ENCODE peak calls at places on chromosomes 6 and 20, in seven cellular contexts. One of them, this sample, is unnamed.

GRCh38 chr6:154535146-154535545 is 24.7 kb upstream of the CNKSR3 start:
- DNase-seq in heart right ventricle: no peak
- DNase-seq in OCI-LY7: no peak
- DNase-seq in naive thymus-derived CD4-positive, alpha-beta T cell: no peak
- DNase-seq in fibroblast of pulmonary artery: peak
- DNase-seq in cardiac muscle cell: peak
- DNase-seq in tibial artery: no peak
- DNase-seq in this sample: no peak

GRCh38 chr20:32017711-32018251 is 7.5 kb downstream of the CCM2L start:
- DNase-seq in heart right ventricle: no peak
- DNase-seq in OCI-LY7: peak
- DNase-seq in naive thymus-derived CD4-positive, alpha-beta T cell: peak
- DNase-seq in fibroblast of pulmonary artery: no peak
- DNase-seq in cardiac muscle cell: no peak
- DNase-seq in tibial artery: no peak
- DNase-seq in this sample: peak

GRCh38 chr6:163151212-163151611 is 263.3 kb upstream of the QKI start:
- DNase-seq in heart right ventricle: no peak
- DNase-seq in OCI-LY7: no peak
- DNase-seq in naive thymus-derived CD4-positive, alpha-beta T cell: no peak
- DNase-seq in fibroblast of pulmonary artery: no peak
- DNase-seq in cardiac muscle cell: no peak
- DNase-seq in tibial artery: no peak
- DNase-seq in this sample: no peak

GRCh38 chr6:129370268-129370916 is 339.6 kb downstream of the ARHGAP18 start:
- DNase-seq in heart right ventricle: no peak
- DNase-seq in OCI-LY7: peak
- DNase-seq in naive thymus-derived CD4-positive, alpha-beta T cell: peak
- DNase-seq in fibroblast of pulmonary artery: peak
- DNase-seq in cardiac muscle cell: peak
- DNase-seq in tibial artery: no peak
- DNase-seq in this sample: peak

GRCh38 chr20:2713285-2713684 is 20.7 kb downstream of the EBF4 start:
- DNase-seq in heart right ventricle: no peak
- DNase-seq in OCI-LY7: peak
- DNase-seq in naive thymus-derived CD4-positive, alpha-beta T cell: peak
- DNase-seq in fibroblast of pulmonary artery: no peak
- DNase-seq in cardiac muscle cell: no peak
- DNase-seq in tibial artery: no peak
- DNase-seq in this sample: no peak

GRCh38 chr6:8707956-8708772 is 272.8 kb upstream of the SLC35B3 start:
- DNase-seq in heart right ventricle: no peak
- DNase-seq in OCI-LY7: peak
- DNase-seq in naive thymus-derived CD4-positive, alpha-beta T cell: no peak
- DNase-seq in fibroblast of pulmonary artery: peak
- DNase-seq in cardiac muscle cell: no peak
- DNase-seq in tibial artery: no peak
- DNase-seq in this sample: no peak

GRCh38 chr6:97215157-97215769 is 67.8 kb downstream of the MMS22L start:
- DNase-seq in heart right ventricle: no peak
- DNase-seq in OCI-LY7: peak
- DNase-seq in naive thymus-derived CD4-positive, alpha-beta T cell: no peak
- DNase-seq in fibroblast of pulmonary artery: peak
- DNase-seq in cardiac muscle cell: peak
- DNase-seq in tibial artery: no peak
- DNase-seq in this sample: no peak

GRCh38 chr6:30955367-30956042 is 14.7 kb downstream of the MUCL3 start:
- DNase-seq in heart right ventricle: peak
- DNase-seq in OCI-LY7: no peak
- DNase-seq in naive thymus-derived CD4-positive, alpha-beta T cell: peak
- DNase-seq in fibroblast of pulmonary artery: peak
- DNase-seq in cardiac muscle cell: peak
- DNase-seq in tibial artery: peak
- DNase-seq in this sample: peak

GRCh38 chr6:145705561-145705960 is 29.8 kb downstream of the EPM2A start:
- DNase-seq in heart right ventricle: no peak
- DNase-seq in OCI-LY7: no peak
- DNase-seq in naive thymus-derived CD4-positive, alpha-beta T cell: no peak
- DNase-seq in fibroblast of pulmonary artery: peak
- DNase-seq in cardiac muscle cell: peak
- DNase-seq in tibial artery: no peak
- DNase-seq in this sample: no peak

GRCh38 chr6:100944644-100945043 is 63.5 kb upstream of the ASCC3 start:
- DNase-seq in heart right ventricle: no peak
- DNase-seq in OCI-LY7: no peak
- DNase-seq in naive thymus-derived CD4-positive, alpha-beta T cell: no peak
- DNase-seq in fibroblast of pulmonary artery: no peak
- DNase-seq in cardiac muscle cell: no peak
- DNase-seq in tibial artery: no peak
- DNase-seq in this sample: no peak

GRCh38 chr6:123808556-123808955 is 4.9 kb downstream of the NKAIN2 start:
- DNase-seq in heart right ventricle: no peak
- DNase-seq in OCI-LY7: no peak
- DNase-seq in naive thymus-derived CD4-positive, alpha-beta T cell: no peak
- DNase-seq in fibroblast of pulmonary artery: no peak
- DNase-seq in cardiac muscle cell: no peak
- DNase-seq in tibial artery: no peak
- DNase-seq in this sample: no peak

GRCh38 chr20:24698189-24698588 is 228.8 kb downstream of the SYNDIG1 start:
- DNase-seq in heart right ventricle: no peak
- DNase-seq in OCI-LY7: peak
- DNase-seq in naive thymus-derived CD4-positive, alpha-beta T cell: no peak
- DNase-seq in fibroblast of pulmonary artery: no peak
- DNase-seq in cardiac muscle cell: no peak
- DNase-seq in tibial artery: peak
- DNase-seq in this sample: no peak

GRCh38 chr6:77466055-77467028 is 3.1 kb upstream of the HTR1B start:
- DNase-seq in heart right ventricle: no peak
- DNase-seq in OCI-LY7: no peak
- DNase-seq in naive thymus-derived CD4-positive, alpha-beta T cell: no peak
- DNase-seq in fibroblast of pulmonary artery: peak
- DNase-seq in cardiac muscle cell: peak
- DNase-seq in tibial artery: peak
- DNase-seq in this sample: no peak

GRCh38 chr20:346640-347316 is at the start of gene NRSN2:
- DNase-seq in heart right ventricle: peak
- DNase-seq in OCI-LY7: no peak
- DNase-seq in naive thymus-derived CD4-positive, alpha-beta T cell: no peak
- DNase-seq in fibroblast of pulmonary artery: peak
- DNase-seq in cardiac muscle cell: peak
- DNase-seq in tibial artery: peak
- DNase-seq in this sample: no peak

GRCh38 chr6:159214281-159214680 is 45.1 kb downstream of the FNDC1 start:
- DNase-seq in heart right ventricle: no peak
- DNase-seq in OCI-LY7: no peak
- DNase-seq in naive thymus-derived CD4-positive, alpha-beta T cell: no peak
- DNase-seq in fibroblast of pulmonary artery: no peak
- DNase-seq in cardiac muscle cell: no peak
- DNase-seq in tibial artery: no peak
- DNase-seq in this sample: no peak

GRCh38 chr20:4866429-4866828 is 134.9 kb downstream of the SLC23A2 start:
- DNase-seq in heart right ventricle: no peak
- DNase-seq in OCI-LY7: no peak
- DNase-seq in naive thymus-derived CD4-positive, alpha-beta T cell: no peak
- DNase-seq in fibroblast of pulmonary artery: no peak
- DNase-seq in cardiac muscle cell: no peak
- DNase-seq in tibial artery: no peak
- DNase-seq in this sample: no peak

GRCh38 chr6:157198425-157199279 is 124.7 kb downstream of the TMEM242 start:
- DNase-seq in heart right ventricle: peak
- DNase-seq in OCI-LY7: no peak
- DNase-seq in naive thymus-derived CD4-positive, alpha-beta T cell: no peak
- DNase-seq in fibroblast of pulmonary artery: peak
- DNase-seq in cardiac muscle cell: peak
- DNase-seq in tibial artery: peak
- DNase-seq in this sample: no peak

GRCh38 chr6:165883851-165884640 is 221.0 kb upstream of the PDE10A start:
- DNase-seq in heart right ventricle: no peak
- DNase-seq in OCI-LY7: no peak
- DNase-seq in naive thymus-derived CD4-positive, alpha-beta T cell: no peak
- DNase-seq in fibroblast of pulmonary artery: peak
- DNase-seq in cardiac muscle cell: peak
- DNase-seq in tibial artery: no peak
- DNase-seq in this sample: no peak

GRCh38 chr20:50484271-50484976 is 25.8 kb upstream of the PTPN1 start:
- DNase-seq in heart right ventricle: no peak
- DNase-seq in OCI-LY7: no peak
- DNase-seq in naive thymus-derived CD4-positive, alpha-beta T cell: no peak
- DNase-seq in fibroblast of pulmonary artery: no peak
- DNase-seq in cardiac muscle cell: no peak
- DNase-seq in tibial artery: no peak
- DNase-seq in this sample: no peak
- H3K4me3 ChIP-seq in heart right ventricle: no peak
- H3K4me3 ChIP-seq in OCI-LY7: peak
- H3K4me3 ChIP-seq in naive thymus-derived CD4-positive, alpha-beta T cell: peak
- H3K4me3 ChIP-seq in fibroblast of pulmonary artery: peak
- H3K4me3 ChIP-seq in cardiac muscle cell: no peak
- H3K4me3 ChIP-seq in tibial artery: peak
- H3K4me3 ChIP-seq in this sample: peak

DNA sequence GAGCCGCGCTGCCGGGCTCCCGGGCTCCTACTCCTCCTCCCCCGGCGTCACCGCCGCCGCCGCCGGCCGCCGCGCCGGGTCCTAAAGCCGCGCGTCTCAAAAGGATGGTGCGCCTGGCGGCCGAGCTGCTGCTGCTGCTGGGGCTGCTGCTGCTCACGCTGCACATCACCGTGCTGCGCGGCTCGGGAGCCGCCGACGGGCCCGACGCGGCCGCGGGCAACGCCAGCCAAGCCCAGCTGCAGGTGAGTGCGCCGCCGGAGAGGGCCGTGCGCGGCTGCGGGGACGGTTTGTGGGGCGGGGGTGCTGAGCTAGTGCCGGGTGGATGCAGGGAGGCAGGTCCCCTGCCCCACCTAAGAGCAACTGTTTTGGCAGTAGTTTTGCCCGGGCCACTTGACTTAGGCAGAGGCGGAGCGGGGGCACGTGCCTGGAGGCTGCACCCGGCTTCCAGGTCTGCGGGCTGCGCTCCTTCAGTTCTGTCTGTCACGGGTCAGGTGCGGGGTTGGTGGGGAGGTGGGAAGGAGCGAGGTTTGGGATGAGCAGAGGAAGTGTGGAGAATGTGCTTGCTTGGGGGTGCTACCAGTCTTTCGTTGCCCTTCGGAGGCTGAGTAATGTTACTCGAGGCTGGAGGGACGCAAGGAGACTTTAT is 722 bp downstream of the ISM1 start:
- DNase-seq in heart right ventricle: peak
- DNase-seq in OCI-LY7: no peak
- DNase-seq in naive thymus-derived CD4-positive, alpha-beta T cell: peak
- DNase-seq in fibroblast of pulmonary artery: peak
- DNase-seq in cardiac muscle cell: peak
- DNase-seq in tibial artery: peak
- DNase-seq in this sample: peak
- H3K4me3 ChIP-seq in heart right ventricle: peak
- H3K4me3 ChIP-seq in OCI-LY7: no peak
- H3K4me3 ChIP-seq in naive thymus-derived CD4-positive, alpha-beta T cell: peak
- H3K4me3 ChIP-seq in fibroblast of pulmonary artery: no peak
- H3K4me3 ChIP-seq in cardiac muscle cell: peak
- H3K4me3 ChIP-seq in tibial artery: peak
- H3K4me3 ChIP-seq in this sample: peak

DNA sequence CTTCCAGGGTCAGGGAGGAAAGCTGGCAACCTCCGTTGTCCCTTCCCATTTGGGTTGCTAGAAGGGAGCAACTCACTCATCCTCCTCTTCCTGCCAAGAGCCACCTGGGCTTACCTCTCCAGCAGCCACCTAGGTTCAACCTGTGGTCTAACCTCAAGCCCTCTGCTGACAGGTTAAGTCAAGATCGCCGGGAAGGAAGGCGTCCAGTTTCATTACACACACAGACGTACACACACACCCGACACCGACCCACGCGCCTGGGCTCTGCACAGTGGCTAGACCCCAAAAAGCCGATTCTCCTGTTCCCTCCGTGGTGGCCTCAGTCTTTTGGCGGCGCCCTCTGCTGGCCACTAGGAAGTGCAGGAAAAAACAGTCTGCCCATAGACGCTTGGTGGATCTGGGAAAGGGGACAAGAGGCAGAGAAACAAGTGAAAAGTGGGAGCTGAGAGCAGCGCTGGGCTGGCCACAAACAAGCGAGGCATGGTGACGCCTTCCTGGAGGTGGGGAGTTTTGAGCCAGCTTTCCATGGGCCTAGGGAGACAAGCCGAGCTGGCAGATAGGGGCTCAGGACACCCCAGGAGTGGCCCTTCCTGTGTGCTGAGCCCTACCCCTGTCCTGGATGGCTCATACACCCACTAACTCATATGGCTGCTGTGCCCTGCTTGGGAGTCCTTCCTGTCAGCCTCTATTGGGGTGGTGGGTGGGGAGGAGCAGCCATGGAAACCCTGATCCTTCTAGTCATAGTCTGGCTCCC is 52.7 kb downstream of the MRPL14 start:
- DNase-seq in heart right ventricle: peak
- DNase-seq in OCI-LY7: peak
- DNase-seq in naive thymus-derived CD4-positive, alpha-beta T cell: peak
- DNase-seq in fibroblast of pulmonary artery: peak
- DNase-seq in cardiac muscle cell: peak
- DNase-seq in tibial artery: peak
- DNase-seq in this sample: peak
- H3K4me3 ChIP-seq in heart right ventricle: no peak
- H3K4me3 ChIP-seq in OCI-LY7: peak
- H3K4me3 ChIP-seq in naive thymus-derived CD4-positive, alpha-beta T cell: peak
- H3K4me3 ChIP-seq in fibroblast of pulmonary artery: no peak
- H3K4me3 ChIP-seq in cardiac muscle cell: no peak
- H3K4me3 ChIP-seq in tibial artery: no peak
- H3K4me3 ChIP-seq in this sample: peak

GRCh38 chr6:110693296-110693695 is 122.0 kb downstream of the CDK19 start:
- DNase-seq in heart right ventricle: no peak
- DNase-seq in OCI-LY7: no peak
- DNase-seq in naive thymus-derived CD4-positive, alpha-beta T cell: no peak
- DNase-seq in fibroblast of pulmonary artery: no peak
- DNase-seq in cardiac muscle cell: no peak
- DNase-seq in tibial artery: no peak
- DNase-seq in this sample: no peak
- H3K4me3 ChIP-seq in heart right ventricle: no peak
- H3K4me3 ChIP-seq in OCI-LY7: no peak
- H3K4me3 ChIP-seq in naive thymus-derived CD4-positive, alpha-beta T cell: no peak
- H3K4me3 ChIP-seq in fibroblast of pulmonary artery: no peak
- H3K4me3 ChIP-seq in cardiac muscle cell: no peak
- H3K4me3 ChIP-seq in tibial artery: no peak
- H3K4me3 ChIP-seq in this sample: no peak

DNA sequence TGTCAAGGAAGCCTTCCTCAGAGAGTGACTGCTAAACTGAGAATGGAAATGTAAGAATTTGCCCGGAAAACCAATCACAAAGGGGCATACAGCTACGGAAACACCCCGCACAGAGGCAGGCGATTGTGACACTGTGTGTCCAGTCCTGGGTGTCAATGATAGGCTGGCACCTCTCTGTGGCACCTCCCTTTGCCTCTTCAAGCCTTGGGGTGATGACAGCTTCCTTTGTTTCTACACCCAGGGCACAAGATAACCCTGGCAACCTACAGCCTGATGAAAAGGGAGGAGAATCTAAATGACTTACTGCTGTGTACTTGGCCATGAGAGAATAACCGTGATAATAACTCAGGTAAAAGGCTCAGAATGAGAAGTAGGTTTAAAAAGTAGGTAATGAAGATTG is 93.6 kb upstream of the SSTR4 start:
- DNase-seq in heart right ventricle: no peak
- DNase-seq in OCI-LY7: no peak
- DNase-seq in naive thymus-derived CD4-positive, alpha-beta T cell: no peak
- DNase-seq in fibroblast of pulmonary artery: no peak
- DNase-seq in cardiac muscle cell: no peak
- DNase-seq in tibial artery: no peak
- DNase-seq in this sample: no peak
- H3K4me3 ChIP-seq in heart right ventricle: no peak
- H3K4me3 ChIP-seq in OCI-LY7: no peak
- H3K4me3 ChIP-seq in naive thymus-derived CD4-positive, alpha-beta T cell: no peak
- H3K4me3 ChIP-seq in fibroblast of pulmonary artery: no peak
- H3K4me3 ChIP-seq in cardiac muscle cell: no peak
- H3K4me3 ChIP-seq in tibial artery: no peak
- H3K4me3 ChIP-seq in this sample: no peak

GRCh38 chr20:63653974-63654680 is 903 bp upstream of the STMN3 start:
- DNase-seq in heart right ventricle: no peak
- DNase-seq in OCI-LY7: no peak
- DNase-seq in naive thymus-derived CD4-positive, alpha-beta T cell: no peak
- DNase-seq in fibroblast of pulmonary artery: no peak
- DNase-seq in cardiac muscle cell: no peak
- DNase-seq in tibial artery: no peak
- DNase-seq in this sample: no peak
- H3K4me3 ChIP-seq in heart right ventricle: no peak
- H3K4me3 ChIP-seq in OCI-LY7: no peak
- H3K4me3 ChIP-seq in naive thymus-derived CD4-positive, alpha-beta T cell: peak
- H3K4me3 ChIP-seq in fibroblast of pulmonary artery: peak
- H3K4me3 ChIP-seq in cardiac muscle cell: peak
- H3K4me3 ChIP-seq in tibial artery: peak
- H3K4me3 ChIP-seq in this sample: peak

This sample was measured in CD8-positive, alpha-beta T cell.